ENCODE peak calls at places on chromosomes 12 and 14, in five cellular contexts. I is astrocyte of the spinal cord, S is fibroblast of the aortic adventitia, T is lung, R is iPS-NIHi11. M is an unnamed sample.

GRCh38 chr14:90781344-90781761 is 34.9 kb downstream of the TTC7B start:
- DNase-seq in T (no peak), I (peak), S (peak), R (no peak), M (peak)

GRCh38 chr14:102616799-102617198 is 24.4 kb downstream of the RCOR1 start:
- DNase-seq in T (no peak), S (peak), I (no peak), R (no peak), M (no peak)

GRCh38 chr12:6852651-6853354 is 853 bp downstream of the USP5 start:
- DNase-seq in I (peak), S (peak), T (no peak), R (peak), M (no peak)

GRCh38 chr14:104245075-104245474 is 106.7 kb downstream of the KIF26A start:
- DNase-seq in R (no peak), S (no peak), I (no peak), T (no peak), M (no peak)

GRCh38 chr14:79836577-79836976 is 374.7 kb downstream of the DIO2 start:
- DNase-seq in T (no peak), I (peak), S (peak), R (no peak), M (no peak)

GRCh38 chr14:57261604-57262003 is 7.1 kb downstream of the EXOC5 start:
- DNase-seq in T (no peak), S (no peak), I (no peak), R (no peak), M (peak)

GRCh38 chr12:122166422-122167327 is 7.3 kb downstream of the IL31 start:
- DNase-seq in I (no peak), S (no peak), T (no peak), R (no peak), M (no peak)

GRCh38 chr14:95220663-95221231 is 63.4 kb upstream of the DICER1 start:
- DNase-seq in I (peak), R (no peak), S (peak), T (no peak), M (no peak)

GRCh38 chr12:47802312-47802711 is 17.4 kb downstream of the HDAC7 start:
- DNase-seq in T (no peak), S (no peak), R (peak), I (no peak), M (no peak)

GRCh38 chr14:30982583-30982982 is 42.9 kb upstream of the AP4S1 start:
- DNase-seq in S (no peak), I (no peak), T (no peak), R (no peak), M (no peak)

GRCh38 chr12:117441751-117442150 is 80.3 kb upstream of the NOS1 start:
- DNase-seq in I (peak), T (no peak), R (no peak), S (no peak), M (peak)

GRCh38 chr12:103833095-103833777 is 7.8 kb downstream of the NT5DC3 start:
- DNase-seq in I (no peak), R (no peak), S (no peak), T (no peak), M (no peak)

GRCh38 chr14:49220492-49220891 is 365.7 kb downstream of the RPS29 start:
- DNase-seq in R (no peak), I (peak), S (no peak), T (no peak), M (no peak)

GRCh38 chr12:2593045-2593444 is 201.7 kb upstream of the FKBP4 start:
- DNase-seq in T (no peak), I (no peak), R (no peak), S (no peak), M (no peak)

GRCh38 chr14:80489513-80489912 is 278.2 kb upstream of the DIO2 start:
- DNase-seq in R (no peak), I (no peak), T (no peak), S (no peak), M (no peak)

GRCh38 chr12:19465711-19466110 is 26.4 kb downstream of the AEBP2 start:
- DNase-seq in T (no peak), I (no peak), R (no peak), S (no peak), M (no peak)

GRCh38 chr12:63068857-63069442 is 82.1 kb downstream of the AVPR1A start:
- DNase-seq in T (no peak), S (peak), R (peak), I (peak), M (no peak)

GRCh38 chr14:89332031-89332430 is 85.0 kb downstream of the FOXN3 start:
- DNase-seq in R (no peak), I (peak), S (no peak), T (no peak), M (no peak)

GRCh38 chr14:54650331-54651017 is 83.5 kb downstream of the SAMD4A start:
- DNase-seq in T (peak), I (peak), S (peak), R (no peak), M (peak)

GRCh38 chr12:26921886-26922285 is 15.9 kb downstream of the INTS13 start:
- DNase-seq in T (no peak), R (no peak), I (no peak), S (no peak), M (no peak)

GRCh38 chr14:76918751-76919421 is 92.7 kb downstream of the LRRC74A start:
- DNase-seq in T (peak), S (peak), R (peak), I (peak), M (peak)

GRCh38 chr14:23078692-23079116 is 16.2 kb downstream of the ACIN1 start:
- DNase-seq in I (peak), R (no peak), S (peak), T (peak), M (peak)

GRCh38 chr12:92398565-92399309 is 253.1 kb upstream of the BTG1 start:
- DNase-seq in R (peak), T (no peak), S (no peak), I (no peak), M (no peak)

GRCh38 chr12:5581616-5582367 is 149.9 kb downstream of the NTF3 start:
- DNase-seq in T (no peak), I (no peak), R (no peak), S (no peak), M (no peak)

GRCh38 chr14:65206448-65207096 is 104.3 kb upstream of the MAX start:
- DNase-seq in S (peak), I (peak), R (no peak), T (no peak), M (no peak)

GRCh38 chr12:124410354-124411175 is 115.7 kb downstream of the RFLNA start:
- DNase-seq in S (no peak), I (no peak), R (no peak), T (no peak), M (no peak)

GRCh38 chr14:61620130-61620946 is 75.0 kb upstream of the HIF1A start:
- DNase-seq in S (peak), R (no peak), I (peak), T (no peak), M (no peak)

GRCh38 chr12:96219700-96220206 is 25.6 kb downstream of the ELK3 start:
- DNase-seq in R (peak), T (peak), I (peak), S (peak), M (no peak)

GRCh38 chr12:106301611-106302321 is 767 bp upstream of the TCP11L2 start:
- DNase-seq in R (peak), I (peak), S (peak), T (peak), M (peak)

GRCh38 chr12:53842686-53843085 is 90.9 kb upstream of the CISTR start:
- DNase-seq in R (no peak), I (no peak), S (no peak), T (no peak), M (no peak)

M was measured in right lobe of liver.